ENCODE peak calls at places on chromosomes 6 and 20, in seven cellular contexts. O is body of pancreas, P is AG09319, D is A549, W is vagina, Y is nephron progenitor cell, V is WTC11. S is an unnamed sample.

GRCh38 chr6:11011787-11012234 is 32.3 kb downstream of the ELOVL2 start:
- DNase-seq in V (peak; percentile 44), Y (peak; percentile 9), P (no peak), O (peak; percentile 65), W (no peak), D (peak; percentile 80), S (no peak)

GRCh38 chr20:63183422-63184146 is 32.3 kb downstream of the YTHDF1 start:
- DNase-seq in Y (peak; percentile 72), V (peak; percentile 85), O (peak; percentile 57), W (no peak), D (peak; percentile 54), P (no peak), S (no peak)

GRCh38 chr6:85472744-85473143 is 22.9 kb downstream of the NT5E start:
- DNase-seq in V (no peak), D (no peak), O (no peak), W (no peak), Y (no peak), P (no peak), S (no peak)

GRCh38 chr20:38216736-38217595 is 43.6 kb downstream of the KIAA1755 start:
- DNase-seq in Y (no peak), O (no peak), V (no peak), P (no peak), D (no peak), W (no peak), S (no peak)

GRCh38 chr6:51013376-51013775 is 194.7 kb downstream of the TFAP2B start:
- DNase-seq in W (no peak), V (no peak), P (no peak), O (no peak), Y (no peak), D (no peak), S (no peak)

GRCh38 chr20:50191065-50191565 is 485 bp downstream of the CEBPB start:
- DNase-seq in W (no peak), V (no peak), P (no peak), O (peak; percentile 74), Y (no peak), D (no peak), S (no peak)

GRCh38 chr6:142756215-142756630 is 188.8 kb downstream of the HIVEP2 start:
- DNase-seq in V (no peak), O (no peak), D (peak; percentile 38), Y (no peak), W (no peak), P (no peak), S (no peak)

GRCh38 chr20:11229772-11230171 is 556.0 kb upstream of the JAG1 start:
- DNase-seq in O (peak; percentile 41), V (no peak), P (peak; percentile 77), Y (no peak), W (no peak), D (peak; percentile 66), S (no peak)

GRCh38 chr20:24102290-24102689 is 113.7 kb upstream of the GGTLC1 start:
- DNase-seq in P (no peak), O (no peak), W (no peak), Y (no peak), V (peak; percentile 65), D (peak; percentile 63), S (no peak)

GRCh38 chr6:85404497-85405174 is 45.2 kb upstream of the NT5E start:
- DNase-seq in W (no peak), P (peak; percentile 72), Y (no peak), V (no peak), O (peak; percentile 57), D (peak; percentile 90), S (no peak)

GRCh38 chr20:8865636-8866035 is 203.3 kb upstream of the PLCB4 start:
- DNase-seq in P (no peak), V (no peak), D (no peak), Y (no peak), W (no peak), O (no peak), S (no peak)

GRCh38 chr6:158793432-158793831 is 25.7 kb downstream of the EZR start:
- DNase-seq in P (no peak), Y (no peak), V (no peak), W (no peak), O (no peak), D (peak; percentile 67), S (no peak)

GRCh38 chr6:128519931-128520435 is 416 bp downstream of the PTPRK start:
- DNase-seq in P (no peak), D (peak; percentile 25), Y (no peak), O (peak; percentile 71), V (no peak), W (no peak), S (peak; percentile 76)

GRCh38 chr6:123402052-123402451 is 234.7 kb downstream of the TRDN start:
- DNase-seq in W (no peak), V (no peak), Y (no peak), P (no peak), D (no peak), O (no peak), S (no peak)

GRCh38 chr6:56637640-56638039 is 5.0 kb downstream of the DST start:
- DNase-seq in Y (no peak), V (no peak), P (peak; percentile 50), O (no peak), W (no peak), D (peak; percentile 68), S (no peak)

GRCh38 chr20:64099880-64100565 is 7.3 kb downstream of the NPBWR2 start:
- DNase-seq in P (no peak), O (no peak), W (no peak), D (no peak), Y (no peak), V (no peak), S (no peak)

GRCh38 chr6:26224547-26224912 is 137.3 kb downstream of the HFE start:
- DNase-seq in D (no peak), W (no peak), P (no peak), O (no peak), V (no peak), Y (no peak), S (no peak)

GRCh38 chr6:42742116-42742894 is 3.6 kb downstream of the TBCC start:
- DNase-seq in D (no peak), O (peak; percentile 10), W (no peak), P (peak; percentile 52), Y (no peak), V (no peak), S (no peak)

GRCh38 chr6:39865011-39865888 is 69.0 kb downstream of the MOCS1 start:
- DNase-seq in Y (peak; percentile 68), O (peak; percentile 79), V (peak; percentile 94), D (peak; percentile 52), W (no peak), P (no peak), S (no peak)

GRCh38 chr6:39870950-39871349 is 63.3 kb downstream of the MOCS1 start:
- DNase-seq in V (no peak), P (no peak), Y (no peak), W (no peak), D (no peak), O (no peak), S (no peak)

GRCh38 chr6:39873439-39873838 is 60.8 kb downstream of the MOCS1 start:
- DNase-seq in W (no peak), V (no peak), O (no peak), Y (no peak), P (no peak), D (no peak), S (no peak)

GRCh38 chr6:39861663-39862062 is 69.5 kb downstream of the DAAM2 start:
- DNase-seq in D (no peak), O (no peak), P (no peak), W (no peak), Y (no peak), V (no peak), S (no peak)

DNA sequence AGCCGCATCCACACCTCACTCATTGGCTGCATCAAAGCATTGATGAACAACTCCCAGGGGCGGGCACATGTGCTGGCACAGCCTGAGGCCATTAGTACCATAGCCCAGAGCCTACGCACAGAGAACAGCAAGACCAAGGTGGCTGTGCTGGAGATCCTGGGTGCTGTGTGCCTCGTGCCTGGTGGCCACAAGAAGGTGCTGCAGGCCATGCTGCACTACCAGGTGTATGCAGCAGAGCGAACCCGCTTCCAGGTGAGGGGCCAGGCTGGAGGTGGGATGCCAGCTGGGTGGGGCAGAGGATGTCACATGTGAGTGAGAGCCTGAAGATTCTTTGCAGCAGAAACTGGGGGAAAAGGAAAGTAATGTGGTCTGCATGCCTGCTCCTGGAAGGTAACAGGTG is 66.7 kb downstream of the MOCS1 start:
- DNase-seq in D (no peak), V (peak; percentile 52), O (no peak), W (no peak), P (no peak), Y (no peak), S (no peak)
- TF ChIP-seq CTCF in D (no peak), V (peak; percentile 18), O (no peak), W (no peak), P (no peak), Y (no peak), S (no peak)

DNA sequence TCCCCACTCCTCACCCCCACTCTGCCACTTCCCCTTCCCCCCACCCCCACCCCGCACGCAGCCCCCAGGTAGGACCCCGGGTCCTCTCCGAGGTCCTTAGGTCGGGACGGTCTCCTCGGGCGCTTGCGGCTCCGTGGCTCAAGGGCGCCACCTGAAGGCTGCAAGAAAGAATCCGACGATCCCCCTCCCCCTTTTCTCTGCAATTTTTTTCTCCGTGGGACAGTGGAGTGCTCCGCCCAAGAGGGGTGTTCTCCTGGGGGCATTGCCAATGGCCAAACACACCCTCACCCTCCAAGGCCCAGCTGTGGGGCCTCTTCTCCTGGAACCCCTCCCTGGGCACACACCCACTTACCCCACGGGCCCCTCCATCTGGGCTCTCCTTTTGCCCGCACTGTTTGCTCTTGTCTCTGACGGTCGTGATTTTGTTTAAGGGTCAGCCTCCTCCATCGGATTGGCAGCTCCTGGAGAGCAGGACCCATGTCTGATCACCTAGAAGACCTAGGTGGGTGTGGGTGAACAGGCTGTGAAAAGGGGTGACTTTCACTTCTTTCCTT is 1.1 kb upstream of the TMEM74B start:
- DNase-seq in Y (peak; percentile 74), V (peak; percentile 70), W (no peak), O (peak; percentile 50), P (no peak), D (peak; percentile 78), S (no peak)
- TF ChIP-seq CTCF in Y (peak; percentile 58), V (peak; percentile 50), W (no peak), O (peak; percentile 33), P (peak; percentile 55), D (peak; percentile 79), S (peak; percentile 82)

DNA sequence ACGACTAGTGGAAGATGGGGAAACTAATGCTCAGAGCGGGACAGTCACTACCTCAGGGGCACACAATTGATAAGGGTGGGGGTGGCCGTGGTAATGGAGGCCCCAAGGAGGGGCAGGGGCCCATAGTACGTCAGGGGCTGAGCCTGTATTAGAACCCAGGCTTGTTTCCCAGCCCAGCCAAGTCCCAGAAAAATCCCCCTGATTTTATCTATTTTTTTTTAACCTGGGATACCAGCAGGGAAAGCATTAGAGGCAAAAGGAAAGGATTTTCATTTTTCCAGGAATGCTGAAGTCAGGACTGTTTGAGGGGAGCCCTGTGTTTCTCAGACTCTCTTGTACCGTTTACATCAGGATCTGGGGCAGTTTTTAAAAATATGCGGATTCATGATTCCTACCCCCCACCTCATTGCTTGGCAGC is 382 bp downstream of the MYH7B start:
- DNase-seq in P (no peak), V (no peak), W (no peak), O (no peak), Y (no peak), D (no peak), S (no peak)
- TF ChIP-seq CTCF in P (no peak), V (no peak), W (no peak), O (no peak), Y (no peak), D (no peak), S (no peak)

DNA sequence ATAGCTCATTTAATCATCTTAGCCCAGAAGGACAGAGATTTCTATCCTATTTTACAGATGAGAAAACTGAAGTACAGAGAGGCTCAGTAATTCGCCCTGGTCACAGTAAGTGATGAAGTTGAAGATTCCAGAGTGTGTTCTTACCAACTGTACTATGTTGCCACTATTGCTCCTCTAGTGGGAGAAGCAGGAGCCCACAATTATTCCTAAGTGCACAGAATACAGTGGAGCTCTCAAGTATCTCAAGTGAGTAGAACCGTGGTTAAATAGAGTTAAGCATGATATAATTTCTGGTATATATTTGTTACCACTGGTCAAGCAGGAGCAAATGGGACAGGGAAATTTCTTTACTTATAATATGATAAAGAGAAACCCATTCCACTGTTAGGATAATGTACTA is 22.1 kb downstream of the REPS1 start:
- DNase-seq in O (no peak), Y (no peak), V (no peak), P (no peak), W (no peak), D (no peak), S (no peak)
- TF ChIP-seq CTCF in O (no peak), Y (no peak), V (no peak), P (no peak), W (no peak), D (no peak), S (no peak)